ENCODE peak calls at places on chromosome 5, in six cellular contexts. R is heart left ventricle; U is smooth muscle cell of the brain vasculature; M is Right ventricle myocardium superior; A is NCI-H2081; P is CD4-positive, alpha-beta T cell. Y is an unnamed sample.

GRCh38 chr5:95020382-95020781 is 264.5 kb downstream of the MCTP1 start:
- DNase-seq in P (no peak), R (no peak), A (no peak), U (no peak), M (no peak), Y (no peak)

GRCh38 chr5:36590513-36591286 is 15.7 kb upstream of the SLC1A3 start:
- DNase-seq in R (no peak), U (peak), P (no peak), M (no peak), A (peak), Y (no peak)

GRCh38 chr5:154446183-154447073 is 631 bp downstream of the SAP30L start:
- DNase-seq in M (peak), U (peak), R (peak), A (peak), P (peak), Y (no peak)

GRCh38 chr5:14281746-14282181 is 138.6 kb downstream of the TRIO start:
- DNase-seq in P (no peak), A (no peak), M (no peak), R (no peak), U (no peak), Y (no peak)

GRCh38 chr5:15993334-15993733 is 186.3 kb downstream of the MARCHF11 start:
- DNase-seq in R (no peak), A (no peak), P (no peak), M (no peak), U (no peak), Y (no peak)

GRCh38 chr5:68548959-68549676 is 333.6 kb downstream of the PIK3R1 start:
- DNase-seq in R (no peak), M (no peak), U (no peak), A (no peak), P (no peak), Y (no peak)

GRCh38 chr5:114782217-114782616 is 387.5 kb downstream of the TRIM36 start:
- DNase-seq in U (no peak), A (no peak), M (no peak), R (no peak), P (no peak), Y (no peak)

GRCh38 chr5:157877821-157878220 is 18.9 kb upstream of the CLINT1 start:
- DNase-seq in M (no peak), U (no peak), P (no peak), R (no peak), A (no peak), Y (no peak)

GRCh38 chr5:140725799-140726471 is 25.7 kb downstream of the ZMAT2 start:
- DNase-seq in A (no peak), M (no peak), P (peak), R (peak), U (peak), Y (no peak)

GRCh38 chr5:58751222-58751621 is 168.3 kb downstream of the RAB3C start:
- DNase-seq in P (no peak), M (no peak), A (no peak), R (no peak), U (no peak), Y (no peak)

GRCh38 chr5:41519801-41520200 is 9.4 kb upstream of the PLCXD3 start:
- DNase-seq in P (no peak), M (no peak), U (no peak), A (no peak), R (no peak), Y (no peak)

GRCh38 chr5:134874831-134875655 is 872 bp downstream of the TXNDC15 start:
- DNase-seq in R (peak), U (peak), P (peak), A (peak), M (peak), Y (no peak)

GRCh38 chr5:151696470-151697061 is 9.9 kb upstream of the SPARC start:
- DNase-seq in P (no peak), U (no peak), A (no peak), R (peak), M (peak), Y (no peak)

GRCh38 chr5:54366707-54367106 is 56.3 kb upstream of the ARL15 start:
- DNase-seq in M (no peak), A (peak), U (no peak), R (no peak), P (no peak), Y (no peak)

GRCh38 chr5:136023935-136024645 is 4.7 kb upstream of the TGFBI start:
- DNase-seq in M (no peak), R (no peak), U (no peak), P (no peak), A (no peak), Y (no peak)

GRCh38 chr5:150758210-150758533 is 645 bp downstream of the DCTN4 start:
- DNase-seq in U (no peak), A (no peak), P (no peak), M (no peak), R (no peak), Y (no peak)

GRCh38 chr5:2259494-2260107 is 376.9 kb upstream of the IRX4 start:
- DNase-seq in M (no peak), P (no peak), A (no peak), R (no peak), U (no peak), Y (no peak)

GRCh38 chr5:1115123-1115815 is 3.4 kb upstream of the SLC12A7 start:
- DNase-seq in P (no peak), R (no peak), U (no peak), A (no peak), M (no peak), Y (no peak)

GRCh38 chr5:98296426-98296825 is 477.0 kb upstream of the RGMB start:
- DNase-seq in M (no peak), P (no peak), R (no peak), U (no peak), A (no peak), Y (no peak)

GRCh38 chr5:65262094-65262493 is 219.6 kb downstream of the ADAMTS6 start:
- DNase-seq in M (no peak), P (no peak), U (no peak), R (peak), A (peak), Y (no peak)

GRCh38 chr5:173320259-173320658 is 8.0 kb downstream of the STC2 start:
- DNase-seq in M (peak), P (no peak), R (peak), U (no peak), A (no peak), Y (no peak)

GRCh38 chr5:176438959-176439757 is 9.0 kb upstream of the FAF2 start:
- DNase-seq in U (peak), M (no peak), R (no peak), P (no peak), A (no peak), Y (no peak)

GRCh38 chr5:179732918-179733763 is 519 bp downstream of the MAML1 start:
- DNase-seq in P (peak), U (no peak), A (peak), R (peak), M (peak), Y (peak)

GRCh38 chr5:79002374-79002773 is 17.3 kb upstream of the ARSB start:
- DNase-seq in M (no peak), U (no peak), A (no peak), P (no peak), R (no peak), Y (no peak)

GRCh38 chr5:77957-78804 is 13.8 kb upstream of the PLEKHG4B start:
- DNase-seq in M (no peak), U (no peak), R (peak), A (peak), P (no peak), Y (peak)

GRCh38 chr5:54388811-54389210 is 66.7 kb upstream of the HSPB3 start:
- DNase-seq in R (no peak), P (no peak), M (no peak), U (no peak), A (no peak), Y (no peak)

GRCh38 chr5:43491325-43491724 is 7.7 kb upstream of the TMEM267 start:
- DNase-seq in U (no peak), R (no peak), A (no peak), M (no peak), P (no peak), Y (no peak)

GRCh38 chr5:168939131-168939530 is 360.0 kb upstream of the PANK3 start:
- DNase-seq in R (no peak), A (no peak), M (no peak), U (no peak), P (no peak), Y (no peak)

GRCh38 chr5:147818290-147818689 is 13.2 kb downstream of the SPINK1 start:
- DNase-seq in A (no peak), M (no peak), U (no peak), P (no peak), R (no peak), Y (no peak)

GRCh38 chr5:178535299-178536175 is 54.7 kb downstream of the COL23A1 start:
- DNase-seq in R (peak), A (no peak), P (no peak), M (peak), U (no peak), Y (no peak)

GRCh38 chr5:151450605-151451004 is 3.2 kb downstream of the SLC36A1 start:
- DNase-seq in A (no peak), M (no peak), U (no peak), R (no peak), P (no peak), Y (no peak)

GRCh38 chr5:158979749-158980521 is 119.8 kb downstream of the EBF1 start:
- DNase-seq in A (peak), R (peak), U (no peak), M (peak), P (no peak), Y (no peak)

GRCh38 chr5:149195962-149196361 is 54.7 kb downstream of the ABLIM3 start:
- DNase-seq in A (no peak), U (no peak), R (no peak), P (no peak), M (no peak), Y (no peak)

GRCh38 chr5:136062563-136063274 is 33.9 kb downstream of the TGFBI start:
- DNase-seq in M (no peak), U (no peak), R (no peak), P (no peak), A (peak), Y (no peak)

GRCh38 chr5:83375049-83375710 is 96.4 kb upstream of the VCAN start:
- DNase-seq in P (no peak), R (no peak), U (no peak), A (no peak), M (no peak), Y (no peak)

GRCh38 chr5:16899171-16899570 is 36.9 kb downstream of the MYO10 start:
- DNase-seq in U (no peak), R (no peak), A (no peak), P (no peak), M (no peak), Y (no peak)